ENCODE peak calls at places on chromosomes 12 and 14, in five cellular contexts. M is stomach, K is dorsolateral prefrontal cortex, D is lower lobe of right lung, C is Panc1. N is an unnamed sample.
A peak's percentile ranks its signal among the peaks of the same experiment; 100 is the strongest.

GRCh38 chr14:54549862-54550261 is 17.1 kb upstream of the SAMD4A start:
- DNase-seq in M (no peak), K (no peak), D (no peak), C (no peak), N (no peak)

GRCh38 chr12:131131077-131131807 is 177.5 kb downstream of the ADGRD1 start:
- DNase-seq in M (no peak), K (no peak), D (no peak), C (no peak), N (no peak)

GRCh38 chr12:75720807-75721206 is 209.4 kb upstream of the KRR1 start:
- DNase-seq in M (peak; percentile 55), K (peak; percentile 63), D (no peak), C (no peak), N (no peak)

GRCh38 chr14:39060818-39061437 is 42.1 kb downstream of the SEC23A start:
- DNase-seq in M (no peak), K (no peak), D (no peak), C (no peak), N (no peak)

GRCh38 chr14:73870525-73871235 is 16.0 kb upstream of the ZNF410 start:
- DNase-seq in M (no peak), K (no peak), D (no peak), C (no peak), N (no peak)

GRCh38 chr14:36478782-36479181 is 41.2 kb downstream of the NKX2-1 start:
- DNase-seq in M (no peak), K (no peak), D (no peak), C (no peak), N (no peak)

GRCh38 chr12:19200261-19200660 is 70.7 kb downstream of the PLEKHA5 start:
- DNase-seq in M (no peak), K (no peak), D (no peak), C (no peak), N (no peak)

GRCh38 chr14:51750542-51750941 is 98.8 kb downstream of the FRMD6 start:
- DNase-seq in M (no peak), K (no peak), D (no peak), C (no peak), N (no peak)

GRCh38 chr14:102805454-102805891 is 28.2 kb downstream of the TRAF3 start:
- DNase-seq in M (no peak), K (no peak), D (no peak), C (no peak), N (peak; percentile 32)

GRCh38 chr14:97336816-97337215 is 539.6 kb downstream of the VRK1 start:
- DNase-seq in M (no peak), K (no peak), D (no peak), C (no peak), N (no peak)

GRCh38 chr14:82641050-82641540 is 1107.4 kb upstream of the SEL1L start:
- DNase-seq in M (no peak), K (no peak), D (no peak), C (no peak), N (no peak)

GRCh38 chr12:75658826-75659823 is 147.7 kb upstream of the KRR1 start:
- DNase-seq in M (no peak), K (no peak), D (no peak), C (no peak), N (no peak)

GRCh38 chr12:41709463-41710285 is 435.0 kb downstream of the GXYLT1 start:
- DNase-seq in M (no peak), K (no peak), D (no peak), C (peak; percentile 46), N (no peak)

GRCh38 chr14:56378474-56378873 is 201.1 kb upstream of the TMEM260 start:
- DNase-seq in M (no peak), K (no peak), D (no peak), C (no peak), N (no peak)

GRCh38 chr12:122423258-122424165 is 1.0 kb upstream of the CLIP1 start:
- DNase-seq in M (no peak), K (no peak), D (no peak), C (no peak), N (no peak)

GRCh38 chr12:49295087-49296001 is at the start of gene PRPH:
- DNase-seq in M (no peak), K (no peak), D (no peak), C (no peak), N (no peak)

GRCh38 chr12:71662861-71663560 is 637 bp downstream of the ZFC3H1 start:
- DNase-seq in M (peak; percentile 62), K (peak; percentile 34), D (peak; percentile 77), C (no peak), N (peak; percentile 54)

GRCh38 chr14:32203928-32204357 is 874 bp upstream of the RNU6-8 start:
- DNase-seq in M (no peak), K (peak; percentile 40), D (no peak), C (no peak), N (peak; percentile 13)

GRCh38 chr14:102761206-102761605 is 16.0 kb upstream of the TRAF3 start:
- DNase-seq in M (no peak), K (no peak), D (no peak), C (no peak), N (no peak)

DNA sequence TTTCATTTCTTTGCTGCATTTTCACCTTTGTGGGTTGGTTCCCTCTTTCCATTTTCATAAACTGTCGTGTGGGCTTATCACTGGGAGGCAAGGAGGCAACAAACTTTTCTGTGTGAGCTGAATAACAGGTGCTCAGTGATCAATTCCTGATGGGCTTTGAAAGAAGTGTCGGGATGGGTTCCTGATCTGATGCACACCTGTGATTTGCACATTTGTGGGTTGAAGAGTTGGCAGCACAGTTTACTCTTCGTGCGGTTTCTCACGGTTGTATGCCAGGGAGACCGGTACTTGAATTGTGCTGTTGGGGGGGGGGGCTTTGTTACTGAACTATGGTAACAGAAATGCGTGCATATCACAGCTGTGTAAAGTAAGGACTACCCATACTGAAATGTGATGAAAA is 16.0 kb upstream of the ASPG start:
- DNase-seq in M (no peak), K (no peak), D (no peak), C (no peak), N (no peak)
- H3K27me3 ChIP-seq in M (peaks cover 54% of the 10 kb centered on the region), K (no peaks in the 10 kb centered on the region), D (peaks cover 24% of the 10 kb centered on the region), C (no peaks in the 10 kb centered on the region), N (no peaks in the 10 kb centered on the region)

GRCh38 chr12:77667101-77667500 is 163.6 kb upstream of the NAV3 start:
- DNase-seq in M (no peak), K (no peak), D (no peak), C (no peak), N (no peak)
- TF ChIP-seq CTCF in M (no peak), K (no peak), D (no peak), C (no peak), N (no peak)

DNA sequence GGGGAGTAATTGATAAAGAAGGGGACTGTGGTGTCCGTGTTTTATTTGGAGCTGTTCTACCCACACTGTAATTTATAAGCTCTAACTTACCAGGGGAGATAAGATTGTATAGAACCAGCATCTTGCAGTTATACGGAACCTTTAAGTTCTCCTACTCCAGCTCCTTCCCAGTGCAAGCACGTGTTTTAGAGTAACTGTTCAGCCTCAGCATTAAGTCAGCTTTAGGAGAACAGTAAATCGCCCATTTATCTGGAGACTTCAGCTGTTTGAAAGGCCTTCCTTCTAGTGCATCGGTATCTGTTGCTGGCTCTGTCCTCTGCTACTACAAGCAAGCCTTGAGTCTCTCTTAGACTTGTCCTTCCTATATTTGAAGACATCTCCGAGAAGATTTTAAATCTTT is 95.6 kb downstream of the ETV6 start:
- DNase-seq in M (no peak), K (no peak), D (no peak), C (no peak), N (no peak)
- H3K27ac ChIP-seq in M (peak overlapping the region; percentile 37), K (no peak overlapping the region), D (no peak overlapping the region), C (no peak overlapping the region), N (no peak overlapping the region)

GRCh38 chr12:27960822-27961221 is 11.7 kb downstream of the PTHLH start:
- DNase-seq in M (no peak), K (no peak), D (no peak), C (no peak), N (no peak)
- H3K27me3 ChIP-seq in M (peaks cover 11% of the 10 kb centered on the region), K (peaks cover 13% of the 10 kb centered on the region), D (peaks cover 1% of the 10 kb centered on the region), C (no peaks in the 10 kb centered on the region), N (peaks cover 5% of the 10 kb centered on the region)

GRCh38 chr14:69671365-69672050 is 60.1 kb downstream of the SUSD6 start:
- DNase-seq in M (no peak), K (no peak), D (no peak), C (no peak), N (no peak)

GRCh38 chr14:69674546-69675245 is 63.3 kb downstream of the SUSD6 start:
- DNase-seq in M (no peak), K (no peak), D (no peak), C (no peak), N (no peak)

GRCh38 chr14:69673578-69674305 is 62.3 kb downstream of the SUSD6 start:
- DNase-seq in M (no peak), K (no peak), D (no peak), C (no peak), N (no peak)

GRCh38 chr14:69672372-69672771 is 61.0 kb downstream of the SUSD6 start:
- DNase-seq in M (no peak), K (no peak), D (no peak), C (no peak), N (no peak)

DNA sequence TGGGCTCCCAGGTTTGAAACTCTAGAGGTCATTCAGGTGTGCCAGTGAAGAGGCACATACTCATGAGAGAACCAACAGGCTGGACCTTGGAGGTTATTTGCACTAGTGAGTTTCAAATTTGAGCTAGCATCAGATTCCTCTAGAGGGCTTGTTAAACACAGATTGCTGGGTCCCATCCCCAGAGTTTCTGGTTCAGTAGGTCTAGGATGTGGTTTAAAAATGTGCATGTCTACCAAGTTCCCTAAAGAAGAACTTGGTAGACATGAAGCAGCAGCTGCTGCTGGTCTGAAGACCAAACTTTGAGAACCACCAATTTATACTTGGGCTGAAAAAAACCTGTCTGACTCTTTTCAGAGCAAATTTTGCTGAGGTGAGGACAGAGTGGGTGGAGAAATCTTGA is 61.7 kb downstream of the SUSD6 start:
- DNase-seq in M (no peak), K (no peak), D (no peak), C (no peak), N (no peak)
- TF ChIP-seq CTCF in M (no peak), K (no peak), D (no peak), C (no peak), N (no peak)